ENCODE peak calls at places on chromosomes 12 and 14, in seven cellular contexts. P is HCT116, J is GM23338, K is fibroblast of pulmonary artery, B is endodermal cell, G is nephron progenitor cell, Q is ascending aorta. O is an unnamed sample.

GRCh38 chr14:91329615-91330014 is 85.1 kb upstream of the GPR68 start:
- DNase-seq in P (no peak), J (no peak), B (peak; percentile 58), K (no peak), G (no peak), Q (no peak), O (no peak)

GRCh38 chr12:6607751-6608591 is 792 bp upstream of the CHD4 start:
- DNase-seq in J (peak; percentile 39), G (peak; percentile 49), P (peak; percentile 92), Q (no peak), K (peak; percentile 59), B (peak; percentile 82), O (peak; percentile 73)

GRCh38 chr14:64696355-64696844 is 7.8 kb upstream of the PLEKHG3 start:
- DNase-seq in G (no peak), B (peak; percentile 74), J (peak; percentile 50), K (no peak), P (no peak), Q (no peak), O (no peak)

GRCh38 chr14:96117101-96117897 is 78.1 kb downstream of the C14orf132 start:
- DNase-seq in K (no peak), P (no peak), Q (no peak), G (no peak), B (no peak), J (no peak), O (peak; percentile 42)

GRCh38 chr14:56061051-56061450 is 57.2 kb upstream of the PELI2 start:
- DNase-seq in Q (no peak), B (no peak), K (no peak), P (no peak), G (no peak), J (no peak), O (peak; percentile 15)

GRCh38 chr14:64734990-64735389 is 30.8 kb downstream of the PLEKHG3 start:
- DNase-seq in B (peak; percentile 24), Q (no peak), J (no peak), K (no peak), G (no peak), P (no peak), O (no peak)

GRCh38 chr14:89618821-89619551 is 202.0 kb upstream of the FOXN3 start:
- DNase-seq in G (peak; percentile 79), P (peak; percentile 13), Q (no peak), J (peak; percentile 84), B (peak; percentile 91), K (peak; percentile 73), O (peak; percentile 58)

GRCh38 chr12:53427905-53428594 is 4.4 kb downstream of the AMHR2 start:
- DNase-seq in K (peak; percentile 51), J (no peak), G (no peak), Q (no peak), B (no peak), P (peak; percentile 80), O (peak; percentile 98)

GRCh38 chr14:89349196-89350008 is 67.6 kb downstream of the FOXN3 start:
- DNase-seq in P (no peak), B (peak; percentile 73), J (peak; percentile 94), Q (no peak), K (peak; percentile 34), G (peak; percentile 35), O (no peak)

GRCh38 chr12:28014196-28014595 is 41.7 kb upstream of the PTHLH start:
- DNase-seq in B (no peak), J (no peak), G (no peak), P (no peak), Q (no peak), K (no peak), O (no peak)

GRCh38 chr12:92538970-92539749 is 163.6 kb upstream of the PLEKHG7 start:
- DNase-seq in Q (no peak), G (no peak), K (peak; percentile 95), P (peak; percentile 47), B (no peak), J (no peak), O (peak; percentile 91)

GRCh38 chr12:42143401-42144173 is 1.1 kb downstream of the GXYLT1 start:
- DNase-seq in J (no peak), B (peak; percentile 48), G (no peak), P (no peak), K (peak; percentile 43), Q (no peak), O (peak; percentile 27)

GRCh38 chr12:42144424-42145196 is at the start of gene GXYLT1:
- DNase-seq in J (peak; percentile 92), P (peak; percentile 88), Q (peak; percentile 66), K (peak; percentile 94), G (peak; percentile 92), B (peak; percentile 98), O (peak; percentile 88)

GRCh38 chr12:42144174-42144423 is 575 bp downstream of the GXYLT1 start:
- DNase-seq in G (no peak), B (no peak), Q (no peak), K (no peak), P (no peak), J (no peak), O (no peak)

GRCh38 chr12:42145197-42145549 is 499 bp upstream of the GXYLT1 start:
- DNase-seq in Q (no peak), K (no peak), G (no peak), P (no peak), J (peak; percentile 35), B (no peak), O (no peak)

DNA sequence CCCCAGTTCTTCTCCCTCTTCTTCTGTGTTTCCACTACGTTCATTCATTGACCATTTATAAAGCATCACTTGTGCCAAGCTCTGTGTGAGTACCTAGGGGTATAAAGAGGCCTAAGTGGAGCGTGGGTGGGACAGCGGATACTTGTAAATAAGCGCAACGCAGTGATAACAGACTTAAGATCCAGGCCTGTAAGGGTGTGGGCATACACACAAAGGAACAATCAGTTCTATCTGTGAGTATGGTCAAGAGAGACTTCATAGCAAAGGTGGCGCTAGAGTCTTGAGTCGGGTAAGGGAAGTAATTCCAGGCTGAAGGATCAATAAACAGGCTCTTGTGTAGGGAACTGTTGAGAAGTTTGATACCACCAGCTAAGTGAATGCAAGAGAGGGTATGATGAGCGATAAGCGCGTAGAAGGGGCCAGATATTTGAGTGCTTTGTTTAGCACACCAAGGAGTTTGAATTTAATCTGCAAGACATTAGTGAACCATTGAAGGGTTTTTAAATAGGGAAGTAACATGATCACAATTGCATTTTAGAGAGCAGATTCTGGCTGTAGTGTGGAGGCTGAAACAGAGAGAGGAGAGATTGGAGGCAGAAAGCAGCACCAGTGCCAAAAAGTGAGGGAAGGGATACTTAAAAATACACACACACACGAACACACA is 1.0 kb upstream of the GXYLT1 start:
- DNase-seq in K (no peak), B (peak; percentile 75), P (no peak), G (no peak), J (peak; percentile 68), Q (no peak), O (peak; percentile 28)
- TF ChIP-seq CTCF in K (no peak), B (peak; percentile 59), P (no peak), G (no peak), J (peak; percentile 47), Q (no peak), O (no peak)

GRCh38 chr12:14390885-14391530 is 25.5 kb downstream of the ATF7IP start:
- DNase-seq in Q (no peak), G (no peak), B (no peak), P (no peak), J (no peak), K (no peak), O (no peak)

GRCh38 chr12:14395059-14395778 is 29.7 kb downstream of the ATF7IP start:
- DNase-seq in P (no peak), Q (no peak), B (no peak), J (no peak), G (no peak), K (no peak), O (no peak)

GRCh38 chr12:14396071-14396470 is 30.6 kb downstream of the ATF7IP start:
- DNase-seq in P (no peak), B (no peak), Q (no peak), J (no peak), K (no peak), G (no peak), O (no peak)

GRCh38 chr12:14393736-14394135 is 28.3 kb downstream of the ATF7IP start:
- DNase-seq in B (no peak), J (no peak), P (no peak), Q (no peak), K (peak; percentile 42), G (no peak), O (peak; percentile 47)

GRCh38 chr12:14394317-14395058 is 29.0 kb downstream of the ATF7IP start:
- DNase-seq in P (peak; percentile 79), B (no peak), K (peak; percentile 84), Q (no peak), J (peak; percentile 79), G (peak; percentile 4), O (peak; percentile 75)
- TF ChIP-seq CTCF in P (peak; percentile 3), B (peak; percentile 55), K (peak; percentile 12), Q (no peak), J (no peak), G (no peak), O (no peak)

DNA sequence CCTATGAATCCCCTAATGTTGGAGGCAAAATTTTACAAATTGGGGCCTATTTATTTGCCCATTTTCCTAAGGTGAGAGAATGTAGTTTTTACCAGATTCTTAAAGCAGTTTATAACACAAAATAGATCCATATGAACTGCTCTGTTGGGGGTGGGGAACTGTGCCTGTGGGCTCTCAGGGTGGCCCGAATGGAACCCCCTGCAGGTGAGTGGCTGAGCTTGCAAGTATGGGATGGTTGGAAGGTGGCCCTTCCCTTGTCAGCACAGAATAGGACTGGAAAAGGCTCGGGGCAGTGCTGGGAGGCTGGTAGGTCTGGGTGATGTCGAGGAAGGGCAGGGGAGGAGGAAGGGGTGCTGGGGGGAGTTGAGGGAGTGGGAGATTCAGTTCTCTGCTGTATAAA is 4.9 kb downstream of the VSX2 start:
- DNase-seq in J (peak; percentile 70), K (no peak), G (no peak), B (peak; percentile 81), Q (no peak), P (no peak), O (no peak)
- TF ChIP-seq CTCF in J (peak; percentile 58), K (no peak), G (no peak), B (peak; percentile 72), Q (no peak), P (no peak), O (no peak)

GRCh38 chr14:27506272-27506671 is 908.4 kb upstream of the NOVA1 start:
- DNase-seq in J (peak; percentile 10), G (no peak), B (peak; percentile 49), P (no peak), Q (no peak), K (no peak), O (no peak)
- TF ChIP-seq CTCF in J (peak; percentile 23), G (no peak), B (peak; percentile 55), P (no peak), Q (no peak), K (no peak), O (no peak)

O was measured in fibroblast of mammary gland.